ENCODE peak calls at places on chromosome 16, in five cellular contexts. R is mesenchymal stem cell, A is heart left ventricle, Z is right lobe of liver, W is pancreas. U is an unnamed sample. For H3K36me3, the result is how much of the 10 kb centered on the place peaks cover.

GRCh38 chr16:17138801-17139200 is 332.0 kb downstream of the XYLT1 start:
- DNase-seq in W (no peak), Z (no peak), A (no peak), R (no peak), U (no peak)

GRCh38 chr16:26453215-26453614 is 613.5 kb upstream of the C16orf82 start:
- DNase-seq in A (no peak), W (no peak), R (no peak), Z (no peak), U (no peak)

GRCh38 chr16:68061396-68061795 is 23.8 kb upstream of the NFATC3 start:
- DNase-seq in W (no peak), Z (no peak), A (no peak), R (no peak), U (no peak)

GRCh38 chr16:85677383-85677967 is 11.3 kb downstream of the GINS2 start:
- DNase-seq in R (no peak), Z (no peak), W (no peak), A (no peak), U (no peak)

GRCh38 chr16:27225536-27226360 is 22.4 kb downstream of the KDM8 start:
- DNase-seq in Z (peak), R (no peak), A (peak), W (peak), U (no peak)

GRCh38 chr16:50505714-50506542 is 42.3 kb upstream of the NKD1 start:
- DNase-seq in R (no peak), W (no peak), Z (no peak), A (no peak), U (no peak)

GRCh38 chr16:85027968-85028637 is 508 bp downstream of the KIAA0513 start:
- DNase-seq in W (no peak), A (no peak), R (peak), Z (peak), U (no peak)

GRCh38 chr16:3510410-3510809 is 9.6 kb downstream of the CLUAP1 start:
- DNase-seq in R (no peak), Z (no peak), A (no peak), W (no peak), U (no peak)

GRCh38 chr16:89155184-89155679 is 16.3 kb upstream of the CDH15 start:
- DNase-seq in Z (no peak), A (peak), R (peak), W (peak), U (peak)
- H3K36me3 ChIP-seq in Z (under half), A (under half), R (under half), W (under half), U (under half)

GRCh38 chr16:11957591-11958395 is 7.2 kb upstream of the TNFRSF17 start:
- DNase-seq in R (no peak), A (no peak), Z (no peak), W (no peak), U (no peak)
- H3K36me3 ChIP-seq in R (under half), A (under half), Z (under half), W (under half), U (under half)

GRCh38 chr16:51953541-51953940 is 593.4 kb downstream of the TOX3 start:
- DNase-seq in W (no peak), A (no peak), Z (no peak), R (no peak), U (no peak)
- H3K36me3 ChIP-seq in W (under half), A (under half), Z (under half), R (under half), U (under half)

GRCh38 chr16:58814348-58814801 is 80.3 kb upstream of the GOT2 start:
- DNase-seq in W (peak), Z (peak), R (peak), A (peak), U (peak)
- H3K36me3 ChIP-seq in W (under half), Z (under half), R (under half), A (under half), U (under half)

DNA sequence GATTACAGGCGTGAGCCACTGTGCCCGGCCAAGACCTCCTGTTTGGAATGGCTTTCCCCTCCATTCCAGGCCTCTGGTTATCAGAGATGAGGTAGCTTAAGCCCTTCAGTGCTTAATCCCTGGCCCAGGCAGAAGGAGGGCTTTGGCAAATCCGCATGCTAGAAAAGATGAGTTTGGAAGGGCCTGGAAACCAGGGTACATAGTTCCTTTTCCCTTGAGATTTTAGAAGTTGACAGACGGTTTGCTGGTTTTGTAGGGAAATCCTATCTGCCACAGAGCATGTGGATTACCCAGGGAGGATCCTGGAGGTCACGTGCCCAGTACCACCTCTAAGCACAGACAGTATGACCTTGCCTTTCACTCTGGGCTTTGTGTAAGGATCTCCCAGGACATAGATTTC is 114.7 kb upstream of the CACNG3 start:
- DNase-seq in A (no peak), R (no peak), W (no peak), Z (no peak), U (no peak)
- H3K36me3 ChIP-seq in A (under half), R (under half), W (under half), Z (under half), U (under half)

DNA sequence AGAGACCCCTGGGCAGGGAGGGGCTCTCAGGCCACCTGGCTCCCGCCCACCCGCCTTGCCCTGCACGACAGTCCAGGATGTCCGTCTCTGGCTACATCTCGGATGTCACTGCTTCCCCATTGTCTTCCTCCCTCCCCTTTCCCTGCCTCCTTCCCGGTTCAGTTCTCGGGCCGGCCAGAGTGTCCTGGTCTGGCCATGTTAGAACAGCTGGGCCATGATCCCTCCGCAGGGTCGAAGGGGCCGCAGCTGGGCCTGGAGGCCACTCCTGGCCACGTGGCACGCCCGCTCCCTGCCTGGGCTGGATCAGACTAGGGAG is 38.2 kb downstream of the CTU2 start:
- DNase-seq in W (no peak), R (no peak), A (no peak), Z (no peak), U (no peak)
- H3K36me3 ChIP-seq in W (under half), R (under half), A (under half), Z (under half), U (under half)

GRCh38 chr16:87959391-87959968 is 8.2 kb downstream of the BANP start:
- DNase-seq in R (no peak), W (no peak), Z (no peak), A (no peak), U (no peak)
- H3K36me3 ChIP-seq in R (under half), W (under half), Z (under half), A (under half), U (under half)